ENCODE peak calls at places on chromosomes 3 and 15, in four cellular contexts. W, N, R and D are unnamed samples.

GRCh38 chr3:40124918-40125317 is 184.6 kb upstream of the EIF1B start:
- DNase-seq in W (no peak), N (no peak), R (no peak), D (no peak)

GRCh38 chr3:185330644-185331043 is 32.3 kb upstream of the MAP3K13 start:
- DNase-seq in W (no peak), N (peak; percentile 26), R (no peak), D (no peak)

GRCh38 chr3:177385831-177386301 is 188.6 kb upstream of the TBL1XR1 start:
- DNase-seq in W (no peak), N (no peak), R (no peak), D (no peak)

GRCh38 chr3:30302027-30302426 is 304.4 kb upstream of the TGFBR2 start:
- DNase-seq in W (no peak), N (no peak), R (no peak), D (no peak)

GRCh38 chr3:62686916-62687315 is 188.3 kb downstream of the CADPS start:
- DNase-seq in W (no peak), N (no peak), R (no peak), D (no peak)

GRCh38 chr3:128993461-128994172 is at the start of gene CFAP92:
- DNase-seq in W (peak; percentile 90), N (peak; percentile 95), R (peak; percentile 85), D (peak; percentile 94)

GRCh38 chr15:84816694-84817460 is at the start of gene ALPK3:
- DNase-seq in W (no peak), N (peak; percentile 77), R (peak; percentile 73), D (peak; percentile 61)

GRCh38 chr15:48935236-48935635 is 28.5 kb downstream of the SHC4 start:
- DNase-seq in W (no peak), N (no peak), R (no peak), D (no peak)

GRCh38 chr15:58758141-58758540 is 8.6 kb upstream of the ADAM10 start:
- DNase-seq in W (no peak), N (no peak), R (no peak), D (peak; percentile 43)

GRCh38 chr15:68409736-68410370 is 22.1 kb downstream of the ITGA11 start:
- DNase-seq in W (no peak), N (peak; percentile 18), R (peak; percentile 62), D (no peak)

GRCh38 chr3:134211797-134212196 is 38.9 kb downstream of the RYK start:
- DNase-seq in W (no peak), N (peak; percentile 54), R (no peak), D (peak; percentile 25)

GRCh38 chr3:66581261-66581660 is 80.4 kb upstream of the LRIG1 start:
- DNase-seq in W (no peak), N (no peak), R (no peak), D (no peak)

GRCh38 chr3:76206351-76206750 is 421.0 kb upstream of the ZNF717 start:
- DNase-seq in W (no peak), N (no peak), R (no peak), D (no peak)

GRCh38 chr3:63532521-63532920 is 120.0 kb upstream of the SNTN start:
- DNase-seq in W (no peak), N (no peak), R (no peak), D (no peak)

GRCh38 chr3:177905173-177905894 is 630.9 kb upstream of the KCNMB2 start:
- DNase-seq in W (no peak), N (no peak), R (no peak), D (no peak)

GRCh38 chr3:55484741-55485207 is 2.3 kb downstream of the WNT5A start:
- DNase-seq in W (no peak), N (no peak), R (no peak), D (no peak)

GRCh38 chr15:66592505-66593218 is 26.9 kb upstream of the LCTL start:
- DNase-seq in W (no peak), N (no peak), R (no peak), D (no peak)

GRCh38 chr3:55491296-55491816 is 4.2 kb upstream of the WNT5A start:
- DNase-seq in W (no peak), N (no peak), R (no peak), D (no peak)

GRCh38 chr15:69987492-69988482 is 109.9 kb downstream of the TLE3 start:
- DNase-seq in W (no peak), N (no peak), R (no peak), D (no peak)

GRCh38 chr3:7574435-7574834 is 713.5 kb downstream of the GRM7 start:
- DNase-seq in W (no peak), N (no peak), R (no peak), D (no peak)

GRCh38 chr15:83545803-83546534 is 98.8 kb downstream of the SH3GL3 start:
- DNase-seq in W (no peak), N (no peak), R (no peak), D (no peak)

GRCh38 chr3:36312351-36312750 is 68.0 kb upstream of the STAC start:
- DNase-seq in W (no peak), N (no peak), R (no peak), D (no peak)

GRCh38 chr3:71551286-71551919 is 32.1 kb downstream of the FOXP1 start:
- DNase-seq in W (no peak), N (no peak), R (no peak), D (no peak)

GRCh38 chr3:113405180-113405579 is 36.1 kb downstream of the CFAP44 start:
- DNase-seq in W (no peak), N (no peak), R (no peak), D (no peak)

GRCh38 chr3:194711913-194712312 is 26.2 kb downstream of the FAM43A start:
- DNase-seq in W (no peak), N (no peak), R (peak; percentile 77), D (no peak)

GRCh38 chr3:129593595-129594339 is 12.7 kb downstream of the PLXND1 start:
- DNase-seq in W (peak; percentile 68), N (peak; percentile 49), R (no peak), D (no peak)

GRCh38 chr3:27756877-27757276 is 34.8 kb upstream of the EOMES start:
- DNase-seq in W (no peak), N (no peak), R (no peak), D (no peak)

GRCh38 chr15:58346361-58346760 is 85.4 kb upstream of the LIPC start:
- DNase-seq in W (no peak), N (no peak), R (no peak), D (no peak)

DNA sequence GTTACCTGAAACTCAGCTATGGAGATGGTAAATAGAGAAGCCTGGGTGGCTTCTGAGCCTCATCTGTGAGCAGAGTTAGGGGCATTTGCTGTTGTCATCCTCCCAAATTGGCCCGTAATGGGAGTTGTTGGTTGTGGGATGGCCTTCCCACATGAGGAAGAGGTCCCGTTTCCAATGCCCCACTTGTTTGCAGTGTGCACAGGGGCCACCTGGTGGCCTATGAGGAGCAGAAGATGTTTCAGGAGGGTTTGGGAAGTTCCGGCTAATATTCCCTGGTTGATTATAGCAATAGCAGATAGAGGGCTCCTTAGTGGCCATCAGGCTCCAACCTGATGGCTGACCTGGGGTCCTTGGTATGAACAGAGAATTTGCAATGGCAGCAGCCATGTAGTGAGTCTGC is 1546.5 kb downstream of the OTOL1 start:
- DNase-seq in W (no peak), N (no peak), R (no peak), D (no peak)
- TF ChIP-seq CTCF in W (no peak), N (peak; percentile 56), R (peak; percentile 37), D (no peak)

DNA sequence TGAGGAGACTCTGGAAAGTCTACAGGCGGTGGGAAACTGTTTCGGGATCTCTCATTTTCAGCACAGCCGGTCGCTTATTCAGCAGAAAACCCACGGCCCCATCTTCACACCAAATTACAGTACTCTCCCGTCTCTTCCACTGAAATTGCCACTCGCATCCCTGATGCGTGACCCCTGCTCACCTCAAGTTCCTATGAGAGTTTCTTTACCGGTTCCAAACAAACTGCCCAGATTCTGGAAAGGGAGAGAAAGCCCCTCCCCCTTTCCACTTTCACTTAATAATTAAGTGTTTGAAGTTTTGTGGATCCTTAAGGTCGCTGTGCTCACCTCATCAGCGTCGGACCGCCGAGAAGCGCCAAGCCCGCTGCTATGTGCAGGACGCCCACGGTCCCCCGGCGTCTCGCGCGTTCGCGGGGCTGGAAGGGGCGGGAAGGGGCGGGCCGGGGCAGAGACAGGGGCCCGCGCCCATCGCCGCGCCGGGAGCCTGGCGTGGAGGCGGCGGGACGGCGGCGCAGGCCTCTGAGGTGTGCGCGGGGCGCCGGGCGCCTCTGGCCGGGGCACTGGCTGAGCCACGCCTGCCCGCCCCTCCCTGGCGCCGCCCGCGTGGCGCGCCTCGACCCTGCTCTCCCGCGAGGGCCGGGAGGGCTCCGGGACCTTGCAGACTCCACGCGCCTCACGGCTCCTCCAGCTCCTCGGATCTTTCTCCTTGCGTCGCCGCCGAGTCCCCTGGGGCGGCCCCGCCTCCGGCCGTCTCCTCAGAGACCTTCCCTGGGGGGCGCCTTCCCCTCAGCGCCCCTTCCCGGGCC is at the start of gene GPR156:
- DNase-seq in W (no peak), N (peak; percentile 41), R (no peak), D (peak; percentile 62)
- TF ChIP-seq CTCF in W (no peak), N (peak; percentile 16), R (no peak), D (no peak)

GRCh38 chr3:140500473-140500872 is 177.4 kb upstream of the TRIM42 start:
- DNase-seq in W (no peak), N (no peak), R (no peak), D (no peak)

GRCh38 chr3:140501054-140501769 is 176.7 kb upstream of the TRIM42 start:
- DNase-seq in W (no peak), N (no peak), R (no peak), D (no peak)

GRCh38 chr3:140501770-140502364 is 176.0 kb upstream of the TRIM42 start:
- DNase-seq in W (no peak), N (no peak), R (no peak), D (no peak)

GRCh38 chr3:140497331-140497730 is 180.5 kb upstream of the TRIM42 start:
- DNase-seq in W (no peak), N (no peak), R (no peak), D (no peak)

GRCh38 chr3:140499114-140499757 is 178.6 kb upstream of the TRIM42 start:
- DNase-seq in W (no peak), N (no peak), R (no peak), D (no peak)
- TF ChIP-seq CTCF in W (no peak), N (peak; percentile 65), R (peak; percentile 64), D (no peak)

GRCh38 chr3:169508426-169508825 is 155.1 kb downstream of the MECOM start:
- DNase-seq in W (no peak), N (no peak), R (no peak), D (no peak)
- TF ChIP-seq CTCF in W (no peak), N (no peak), R (peak; percentile 34), D (no peak)

DNA sequence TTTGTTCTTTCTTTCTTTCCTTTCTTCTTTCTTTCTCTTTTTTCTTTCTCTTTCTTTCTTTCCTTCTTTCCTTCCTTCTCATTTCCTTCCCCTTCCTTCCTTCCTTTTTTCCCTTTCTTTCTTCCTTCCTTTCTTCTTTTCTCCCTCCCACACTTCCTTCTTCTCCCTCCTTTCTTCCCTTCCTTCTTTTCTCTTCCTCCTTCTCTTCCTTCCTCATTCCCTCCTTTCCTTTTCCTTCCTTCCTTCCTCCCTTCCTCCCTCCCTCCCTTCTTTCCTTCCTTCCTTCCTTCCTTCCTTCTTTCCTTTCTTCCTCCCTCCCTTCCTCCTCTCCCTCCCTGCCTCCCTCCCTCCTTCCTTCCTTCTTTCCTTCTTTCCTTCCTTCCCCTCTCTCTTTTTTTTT is 755.7 kb upstream of the GRM7 start:
- DNase-seq in W (no peak), N (no peak), R (no peak), D (no peak)
- TF ChIP-seq CTCF in W (no peak), N (no peak), R (no peak), D (no peak)